ENCODE peak calls at places on chromosome 7, in four cellular contexts. One of them, this sample, is unnamed.

GRCh38 chr7:2572101-2572842 is 13.5 kb downstream of the IQCE start:
- DNase-seq in Peyer's patch: peak; percentile 82
- DNase-seq in sigmoid colon: no peak
- DNase-seq in adrenal gland: peak; percentile 85
- DNase-seq in this sample: no peak

GRCh38 chr7:17448479-17449423 is 150.3 kb downstream of the AHR start:
- DNase-seq in Peyer's patch: no peak
- DNase-seq in sigmoid colon: no peak
- DNase-seq in adrenal gland: no peak
- DNase-seq in this sample: no peak

GRCh38 chr7:41881313-41882130 is 178.6 kb upstream of the INHBA start:
- DNase-seq in adrenal gland: peak; percentile 46
- DNase-seq in Peyer's patch: no peak
- DNase-seq in sigmoid colon: no peak
- DNase-seq in this sample: no peak

GRCh38 chr7:157513162-157513621 is 176.4 kb downstream of the DNAJB6 start:
- DNase-seq in adrenal gland: no peak
- DNase-seq in sigmoid colon: no peak
- DNase-seq in Peyer's patch: peak; percentile 24
- DNase-seq in this sample: no peak

GRCh38 chr7:93622036-93622714 is 47.7 kb upstream of the CALCR start:
- DNase-seq in sigmoid colon: no peak
- DNase-seq in Peyer's patch: no peak
- DNase-seq in adrenal gland: no peak
- DNase-seq in this sample: peak; percentile 13

GRCh38 chr7:137508437-137509175 is 165.1 kb upstream of the PTN start:
- DNase-seq in Peyer's patch: no peak
- DNase-seq in sigmoid colon: no peak
- DNase-seq in adrenal gland: no peak
- DNase-seq in this sample: no peak

GRCh38 chr7:2314209-2314955 is at the start of gene SNX8:
- DNase-seq in Peyer's patch: peak; percentile 100
- DNase-seq in adrenal gland: peak; percentile 90
- DNase-seq in sigmoid colon: peak; percentile 93
- DNase-seq in this sample: peak; percentile 96

GRCh38 chr7:28647076-28647421 is 234.7 kb downstream of the CREB5 start:
- DNase-seq in Peyer's patch: no peak
- DNase-seq in sigmoid colon: no peak
- DNase-seq in adrenal gland: no peak
- DNase-seq in this sample: no peak

GRCh38 chr7:115078386-115078785 is 156.5 kb downstream of the MDFIC start:
- DNase-seq in adrenal gland: no peak
- DNase-seq in Peyer's patch: no peak
- DNase-seq in sigmoid colon: no peak
- DNase-seq in this sample: no peak

GRCh38 chr7:69429817-69430501 is 168.3 kb upstream of the AUTS2 start:
- DNase-seq in Peyer's patch: peak; percentile 51
- DNase-seq in adrenal gland: peak; percentile 50
- DNase-seq in sigmoid colon: peak; percentile 84
- DNase-seq in this sample: no peak

GRCh38 chr7:120997902-120998301 is 9.4 kb downstream of the CPED1 start:
- DNase-seq in sigmoid colon: peak; percentile 66
- DNase-seq in adrenal gland: peak; percentile 28
- DNase-seq in Peyer's patch: no peak
- DNase-seq in this sample: no peak

GRCh38 chr7:92133133-92133736 is 1.0 kb downstream of the CYP51A1 start:
- DNase-seq in sigmoid colon: no peak
- DNase-seq in Peyer's patch: no peak
- DNase-seq in adrenal gland: no peak
- DNase-seq in this sample: no peak

GRCh38 chr7:117021960-117022359 is 68.7 kb downstream of the ST7 start:
- DNase-seq in adrenal gland: no peak
- DNase-seq in sigmoid colon: no peak
- DNase-seq in Peyer's patch: no peak
- DNase-seq in this sample: no peak

GRCh38 chr7:116028808-116029207 is 1.8 kb downstream of the TFEC start:
- DNase-seq in sigmoid colon: no peak
- DNase-seq in adrenal gland: no peak
- DNase-seq in Peyer's patch: no peak
- DNase-seq in this sample: no peak

GRCh38 chr7:16067695-16068094 is 353.6 kb downstream of the CRPPA start:
- DNase-seq in sigmoid colon: no peak
- DNase-seq in Peyer's patch: no peak
- DNase-seq in adrenal gland: no peak
- DNase-seq in this sample: no peak

GRCh38 chr7:11373546-11374142 is 400.0 kb downstream of the PHF14 start:
- DNase-seq in Peyer's patch: no peak
- DNase-seq in sigmoid colon: no peak
- DNase-seq in adrenal gland: no peak
- DNase-seq in this sample: no peak

GRCh38 chr7:16770657-16771329 is 17.2 kb downstream of the TSPAN13 start:
- DNase-seq in adrenal gland: no peak
- DNase-seq in Peyer's patch: no peak
- DNase-seq in sigmoid colon: no peak
- DNase-seq in this sample: no peak

GRCh38 chr7:12493407-12493806 is 77.1 kb upstream of the SCIN start:
- DNase-seq in adrenal gland: peak; percentile 16
- DNase-seq in Peyer's patch: no peak
- DNase-seq in sigmoid colon: no peak
- DNase-seq in this sample: no peak

GRCh38 chr7:117564080-117564479 is 84.3 kb downstream of the CFTR start:
- DNase-seq in Peyer's patch: no peak
- DNase-seq in sigmoid colon: no peak
- DNase-seq in adrenal gland: no peak
- DNase-seq in this sample: no peak

GRCh38 chr7:84328571-84328970 is 134.0 kb upstream of the SEMA3A start:
- DNase-seq in sigmoid colon: no peak
- DNase-seq in Peyer's patch: no peak
- DNase-seq in adrenal gland: no peak
- DNase-seq in this sample: no peak

GRCh38 chr7:149558149-149558861 is 60.7 kb upstream of the ZNF746 start:
- DNase-seq in sigmoid colon: no peak
- DNase-seq in adrenal gland: peak; percentile 23
- DNase-seq in Peyer's patch: no peak
- DNase-seq in this sample: no peak

DNA sequence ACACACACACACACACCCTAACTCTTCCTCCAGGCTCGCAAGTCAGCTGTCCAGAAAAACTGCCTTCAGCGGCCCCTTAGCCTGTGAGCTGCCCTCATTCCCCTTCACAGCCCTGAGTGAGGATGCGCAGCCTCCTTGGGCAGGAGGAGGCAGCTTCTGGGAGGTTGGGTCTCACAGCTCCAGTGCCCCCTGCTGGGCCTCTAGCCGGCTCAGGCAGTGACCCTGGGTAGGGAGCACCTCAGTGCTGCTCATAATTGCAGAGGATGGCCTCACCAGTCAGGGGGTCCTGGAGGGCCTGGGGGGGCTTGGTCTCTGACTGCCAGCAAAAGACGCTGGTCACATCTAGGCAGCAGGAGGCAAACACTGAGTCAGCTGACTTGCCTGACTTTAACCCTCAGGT is 43.7 kb downstream of the ZNF273 start:
- DNase-seq in sigmoid colon: no peak
- DNase-seq in adrenal gland: no peak
- DNase-seq in Peyer's patch: no peak
- DNase-seq in this sample: no peak
- H3K4me3 ChIP-seq in sigmoid colon: peak overlapping the region; percentile 48
- H3K4me3 ChIP-seq in adrenal gland: no peak overlapping the region
- H3K4me3 ChIP-seq in Peyer's patch: no peak overlapping the region
- H3K4me3 ChIP-seq in this sample: no peak overlapping the region

GRCh38 chr7:129768614-129769399 is 157.3 kb downstream of the NRF1 start:
- DNase-seq in adrenal gland: no peak
- DNase-seq in sigmoid colon: no peak
- DNase-seq in Peyer's patch: peak; percentile 1
- DNase-seq in this sample: no peak
- TF ChIP-seq POLR2A in adrenal gland: no peak
- TF ChIP-seq POLR2A in sigmoid colon: no peak
- TF ChIP-seq POLR2A in Peyer's patch: no peak
- TF ChIP-seq POLR2A in this sample: no peak

GRCh38 chr7:43880596-43880995 is 11.3 kb upstream of the MRPS24 start:
- DNase-seq in Peyer's patch: no peak
- DNase-seq in sigmoid colon: no peak
- DNase-seq in adrenal gland: no peak
- DNase-seq in this sample: no peak

GRCh38 chr7:43888983-43889945 is 17.1 kb downstream of the URGCP start:
- DNase-seq in adrenal gland: no peak
- DNase-seq in sigmoid colon: no peak
- DNase-seq in Peyer's patch: no peak
- DNase-seq in this sample: no peak

GRCh38 chr7:43879477-43879876 is 10.2 kb upstream of the MRPS24 start:
- DNase-seq in sigmoid colon: no peak
- DNase-seq in adrenal gland: no peak
- DNase-seq in Peyer's patch: no peak
- DNase-seq in this sample: no peak

GRCh38 chr7:43884209-43884608 is 14.9 kb upstream of the MRPS24 start:
- DNase-seq in adrenal gland: no peak
- DNase-seq in sigmoid colon: no peak
- DNase-seq in Peyer's patch: no peak
- DNase-seq in this sample: no peak

GRCh38 chr7:43884617-43885016 is 15.3 kb upstream of the MRPS24 start:
- DNase-seq in Peyer's patch: no peak
- DNase-seq in adrenal gland: no peak
- DNase-seq in sigmoid colon: no peak
- DNase-seq in this sample: no peak
- H3K36me3 ChIP-seq in Peyer's patch: no peaks in the 10 kb centered on the region
- H3K36me3 ChIP-seq in adrenal gland: no peaks in the 10 kb centered on the region
- H3K36me3 ChIP-seq in sigmoid colon: peaks cover 5% of the 10 kb centered on the region
- H3K36me3 ChIP-seq in this sample: peaks cover 5% of the 10 kb centered on the region

DNA sequence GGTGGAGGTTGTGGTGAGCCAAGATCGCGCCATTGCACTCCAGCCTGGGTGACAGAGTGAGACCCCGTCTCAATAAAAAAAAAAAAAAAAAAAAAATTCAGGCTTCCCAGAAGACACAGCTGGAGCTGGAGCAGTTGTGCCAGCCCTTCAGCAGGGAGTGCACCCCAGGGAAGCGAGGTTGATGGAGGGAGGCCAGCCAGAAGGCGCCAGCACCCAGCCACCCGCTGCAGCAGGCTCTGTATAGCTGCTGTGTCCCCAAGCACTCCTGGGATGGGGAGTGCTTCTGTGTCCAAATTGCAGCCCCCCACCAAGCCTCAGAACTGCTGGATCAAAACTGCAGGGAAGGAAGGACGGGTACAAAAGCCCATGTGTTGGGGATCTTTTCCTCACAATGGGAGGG is 47.8 kb downstream of the COBL start:
- DNase-seq in adrenal gland: no peak
- DNase-seq in sigmoid colon: no peak
- DNase-seq in Peyer's patch: no peak
- DNase-seq in this sample: no peak
- H3K4me3 ChIP-seq in adrenal gland: no peak overlapping the region
- H3K4me3 ChIP-seq in sigmoid colon: no peak overlapping the region
- H3K4me3 ChIP-seq in Peyer's patch: no peak overlapping the region
- H3K4me3 ChIP-seq in this sample: no peak overlapping the region

DNA sequence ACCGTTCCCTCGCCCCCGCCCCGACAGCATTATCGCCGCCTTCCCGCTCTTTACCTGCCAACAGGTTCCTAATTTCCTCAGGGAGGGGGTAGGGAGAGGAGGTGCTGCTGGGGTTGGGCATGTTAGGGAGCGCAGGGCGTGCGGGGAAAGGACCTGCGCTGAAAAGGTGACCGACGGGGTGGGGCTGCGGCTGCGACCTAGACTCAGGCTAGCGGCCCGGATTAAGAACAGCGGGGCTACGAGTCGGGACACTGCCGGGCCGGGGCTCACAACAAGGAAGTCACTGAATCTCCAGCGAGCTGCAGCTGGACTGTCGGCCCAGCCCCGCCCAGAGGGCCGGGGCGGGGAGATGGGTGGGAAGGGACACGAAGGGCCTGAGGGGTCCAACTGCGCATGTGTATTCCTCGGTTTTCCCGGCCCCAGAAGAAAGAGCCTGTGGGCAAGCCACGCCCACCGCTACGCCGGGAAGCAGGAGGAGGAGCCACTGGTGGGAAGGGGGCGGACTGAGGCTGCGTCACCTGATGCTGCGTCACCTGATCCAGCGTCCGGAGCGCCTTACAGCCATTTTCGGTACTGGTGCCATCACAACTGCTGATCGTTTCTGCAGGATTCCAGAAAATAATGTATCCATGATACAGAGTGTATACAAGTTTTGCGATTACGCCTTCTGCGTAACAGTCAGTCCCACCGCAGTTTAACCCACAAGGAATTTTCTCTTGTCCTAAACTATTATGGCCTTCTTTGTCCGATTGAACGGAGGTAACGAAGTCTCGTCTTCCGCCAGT is at the start of gene SKAP2:
- DNase-seq in Peyer's patch: peak; percentile 100
- DNase-seq in adrenal gland: peak; percentile 100
- DNase-seq in sigmoid colon: peak; percentile 100
- DNase-seq in this sample: peak; percentile 99
- TF ChIP-seq POLR2A in Peyer's patch: peak; percentile 98
- TF ChIP-seq POLR2A in adrenal gland: peak; percentile 96
- TF ChIP-seq POLR2A in sigmoid colon: peak; percentile 92
- TF ChIP-seq POLR2A in this sample: peak; percentile 96

GRCh38 chr7:159103382-159104187 is 41.1 kb downstream of the VIPR2 start:
- DNase-seq in Peyer's patch: peak; percentile 26
- DNase-seq in sigmoid colon: peak; percentile 46
- DNase-seq in adrenal gland: no peak
- DNase-seq in this sample: peak; percentile 4
- H3K36me3 ChIP-seq in Peyer's patch: no peaks in the 10 kb centered on the region
- H3K36me3 ChIP-seq in sigmoid colon: no peaks in the 10 kb centered on the region
- H3K36me3 ChIP-seq in adrenal gland: no peaks in the 10 kb centered on the region
- H3K36me3 ChIP-seq in this sample: peaks cover 1% of the 10 kb centered on the region

DNA sequence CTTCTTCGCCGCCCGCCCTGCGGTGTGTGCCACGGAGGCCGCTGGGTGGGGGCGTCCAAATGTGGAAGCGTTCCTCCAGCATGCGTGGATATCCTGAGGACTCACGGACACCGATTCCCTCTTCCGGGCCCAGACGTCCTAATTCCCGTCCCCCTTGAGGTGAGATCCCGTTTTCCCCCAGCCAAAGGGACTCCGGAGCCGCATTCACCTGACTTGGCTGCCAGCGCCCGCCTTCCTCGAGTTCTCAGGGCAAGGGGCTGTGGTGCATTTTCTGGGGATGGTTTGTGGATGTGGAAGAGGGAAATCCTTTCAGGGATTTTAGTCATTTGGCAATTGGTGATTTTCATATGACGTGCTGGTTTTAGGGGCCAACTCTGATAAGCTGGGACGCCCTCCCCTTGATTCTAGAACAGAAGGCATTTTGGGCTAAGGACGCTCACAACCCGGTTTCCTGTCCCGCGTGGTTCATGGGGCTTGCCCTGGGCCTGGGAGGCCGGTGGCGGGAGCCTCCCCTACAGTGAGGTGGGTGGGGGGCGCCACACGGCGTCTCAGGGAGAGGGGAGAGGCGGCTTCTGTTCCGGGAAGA is 165.4 kb downstream of the ACTR3B start:
- DNase-seq in adrenal gland: no peak
- DNase-seq in sigmoid colon: no peak
- DNase-seq in Peyer's patch: no peak
- DNase-seq in this sample: no peak
- H3K4me3 ChIP-seq in adrenal gland: no peak overlapping the region
- H3K4me3 ChIP-seq in sigmoid colon: peak overlapping the region; percentile 37
- H3K4me3 ChIP-seq in Peyer's patch: no peak overlapping the region
- H3K4me3 ChIP-seq in this sample: peak overlapping the region; percentile 18

This sample was measured in body of pancreas.